ENCODE peak calls at places on chromosomes 13 and 19, in five cellular contexts. M is cardiac septum, P is GM12878, F is left cardiac atrium, T is cardiac fibroblast. G is an unnamed sample.

GRCh38 chr13:24097667-24098066 is 62.9 kb upstream of the SPATA13 start:
- DNase-seq in M (no peak), T (no peak), F (no peak), P (no peak), G (no peak)

GRCh38 chr19:4300589-4300988 is 1.6 kb downstream of the TMIGD2 start:
- DNase-seq in P (no peak), F (no peak), M (no peak), T (no peak), G (no peak)

GRCh38 chr13:32838985-32839384 is 177.2 kb upstream of the KL start:
- DNase-seq in F (no peak), P (no peak), T (peak), M (no peak), G (peak)

GRCh38 chr13:51804295-51805172 is 571 bp upstream of the DHRS12 start:
- DNase-seq in T (no peak), M (peak), P (no peak), F (peak), G (peak)

GRCh38 chr19:44807652-44808462 is 1.0 kb upstream of the BCAM start:
- DNase-seq in F (no peak), P (no peak), T (peak), M (no peak), G (peak)

GRCh38 chr19:49295208-49295880 is 29.6 kb downstream of the SLC6A16 start:
- DNase-seq in T (no peak), F (no peak), P (no peak), M (no peak), G (no peak)

GRCh38 chr13:79287994-79288795 is 117.9 kb downstream of the RBM26 start:
- DNase-seq in T (no peak), F (no peak), M (no peak), P (no peak), G (no peak)

GRCh38 chr19:5293607-5294089 is 47.0 kb downstream of the PTPRS start:
- DNase-seq in P (no peak), F (peak), M (no peak), T (peak), G (no peak)

GRCh38 chr13:98896083-98896867 is 81.6 kb downstream of the DOCK9 start:
- DNase-seq in P (no peak), T (no peak), M (no peak), F (no peak), G (no peak)

GRCh38 chr13:49820591-49821215 is 28.2 kb upstream of the KPNA3 start:
- DNase-seq in M (no peak), P (no peak), T (no peak), F (no peak), G (no peak)

GRCh38 chr13:105343134-105343806 is 1192.2 kb downstream of the EFNB2 start:
- DNase-seq in M (no peak), F (no peak), P (no peak), T (no peak), G (no peak)

GRCh38 chr13:44231786-44232516 is 141.7 kb upstream of the SERP2 start:
- DNase-seq in P (no peak), F (peak), T (peak), M (no peak), G (no peak)

GRCh38 chr13:30421093-30422055 is 919 bp upstream of the UBE2L5 start:
- DNase-seq in M (peak), P (no peak), F (peak), T (peak), G (peak)

GRCh38 chr13:39566216-39566869 is 36.6 kb downstream of the LHFPL6 start:
- DNase-seq in M (no peak), F (no peak), P (no peak), T (no peak), G (no peak)

GRCh38 chr13:41848435-41849255 is 112.3 kb downstream of the VWA8 start:
- DNase-seq in F (no peak), T (peak), P (no peak), M (no peak), G (no peak)

GRCh38 chr13:94419304-94419943 is 60.1 kb downstream of the DCT start:
- DNase-seq in F (no peak), M (no peak), T (peak), P (no peak), G (no peak)

GRCh38 chr13:76012091-76012721 is 376.1 kb downstream of the LMO7 start:
- DNase-seq in M (no peak), P (no peak), F (no peak), T (peak), G (no peak)

GRCh38 chr13:102049853-102050252 is 352.0 kb downstream of the FGF14 start:
- DNase-seq in M (no peak), P (no peak), F (no peak), T (no peak), G (no peak)

GRCh38 chr13:35855531-35856019 is 275.6 kb downstream of the DCLK1 start:
- DNase-seq in F (no peak), M (no peak), T (peak), P (no peak), G (peak)

GRCh38 chr13:100196380-100196779 is 107.5 kb downstream of the PCCA start:
- DNase-seq in M (no peak), P (no peak), T (no peak), F (no peak), G (no peak)

GRCh38 chr13:26531751-26532150 is 25.7 kb upstream of the WASF3 start:
- DNase-seq in T (no peak), P (no peak), M (no peak), F (no peak), G (no peak)

GRCh38 chr19:50762554-50762953 is 7.7 kb upstream of the GPR32 start:
- DNase-seq in M (no peak), P (no peak), T (no peak), F (no peak), G (peak)

GRCh38 chr19:49150106-49150943 is 4.9 kb downstream of the HRC start:
- DNase-seq in F (peak), P (no peak), M (peak), T (peak), G (peak)

GRCh38 chr13:113110048-113110851 is 4.7 kb downstream of the F7 start:
- DNase-seq in P (no peak), F (peak), M (peak), T (peak), G (no peak)

GRCh38 chr19:2577722-2578335 is 101.9 kb downstream of the GADD45B start:
- DNase-seq in T (peak), M (peak), P (no peak), F (no peak), G (no peak)

GRCh38 chr19:43782689-43783231 is 2.0 kb upstream of the KCNN4 start:
- DNase-seq in T (no peak), M (peak), F (no peak), P (no peak), G (no peak)

GRCh38 chr19:7506385-7507328 is 9.2 kb upstream of the ZNF358 start:
- DNase-seq in F (peak), P (no peak), T (peak), M (peak), G (peak)

GRCh38 chr13:97391201-97391600 is 42.8 kb upstream of the RAP2A start:
- DNase-seq in F (no peak), T (no peak), P (no peak), M (no peak), G (no peak)

GRCh38 chr13:99556867-99557443 is 55.7 kb downstream of the TM9SF2 start:
- DNase-seq in T (no peak), F (no peak), P (no peak), M (no peak), G (no peak)

GRCh38 chr13:68748038-68748437 is 1359.6 kb upstream of the ATXN8OS start:
- DNase-seq in M (no peak), P (no peak), T (no peak), F (no peak), G (no peak)

GRCh38 chr13:112721198-112722104 is 31.6 kb downstream of the ATP11A start:
- DNase-seq in T (no peak), M (peak), F (no peak), P (no peak), G (no peak)

GRCh38 chr19:55245236-55245904 is 13.4 kb downstream of the PPP6R1 start:
- DNase-seq in M (no peak), F (no peak), P (no peak), T (no peak), G (no peak)

GRCh38 chr19:57927587-57927986 is 7.6 kb downstream of the ZNF418 start:
- DNase-seq in T (no peak), F (no peak), P (no peak), M (no peak), G (no peak)

GRCh38 chr13:41411060-41411459 is 46.3 kb upstream of the RGCC start:
- DNase-seq in T (no peak), F (no peak), M (no peak), P (no peak), G (no peak)

GRCh38 chr13:106990594-106990993 is 422.7 kb upstream of the ARGLU1 start:
- DNase-seq in M (no peak), T (no peak), P (no peak), F (no peak), G (no peak)